ENCODE peak calls at places on chromosomes 4 and X, in ten cellular contexts. U is CD8-positive, alpha-beta T cell; Y is coronary artery; B is esophagus muscularis mucosa; C is transverse colon; M is neural progenitor cell; K is fibroblast of mammary gland; R is HCT116; S is left ventricle myocardium inferior; T is tibial artery. N is an unnamed sample.

GRCh38 chr4:173185832-173186545 is 17.4 kb downstream of the GALNT7 start:
- DNase-seq in U (no peak), Y (no peak), B (no peak), C (no peak), M (no peak), K (peak; percentile 6), R (no peak), S (no peak), T (no peak), N (no peak)

GRCh38 chr4:2333916-2334644 is 72.2 kb upstream of the MXD4 start:
- DNase-seq in U (no peak), Y (no peak), B (peak; percentile 34), C (no peak), M (no peak), K (no peak), R (no peak), S (no peak), T (peak; percentile 51), N (no peak)

GRCh38 chr4:122577808-122578781 is 42.8 kb downstream of the IL21 start:
- DNase-seq in U (peak; percentile 57), Y (no peak), B (no peak), C (peak; percentile 43), M (peak; percentile 57), K (peak; percentile 48), R (peak; percentile 48), S (no peak), T (no peak), N (no peak)

GRCh38 chr4:76435689-76436176 is 704 bp downstream of the SHROOM3 start:
- DNase-seq in U (no peak), Y (no peak), B (no peak), C (no peak), M (peak; percentile 63), K (no peak), R (no peak), S (no peak), T (no peak), N (no peak)

GRCh38 chr4:100379583-100380105 is 138.2 kb downstream of the EMCN start:
- DNase-seq in U (no peak), Y (peak; percentile 65), B (no peak), C (no peak), M (no peak), K (no peak), R (no peak), S (no peak), T (no peak), N (no peak)

GRCh38 chr4:122797405-122798094 is 29.1 kb upstream of the FGF2 start:
- DNase-seq in U (no peak), Y (no peak), B (no peak), C (no peak), M (no peak), K (no peak), R (no peak), S (no peak), T (no peak), N (no peak)

GRCh38 chr4:146029147-146029546 is 90.5 kb upstream of the ZNF827 start:
- DNase-seq in U (no peak), Y (no peak), B (no peak), C (no peak), M (no peak), K (peak; percentile 38), R (no peak), S (no peak), T (no peak), N (no peak)

GRCh38 chr4:123846627-123847026 is 450.0 kb downstream of the SPRY1 start:
- DNase-seq in U (no peak), Y (no peak), B (no peak), C (no peak), M (no peak), K (peak; percentile 45), R (no peak), S (no peak), T (no peak), N (no peak)

GRCh38 chrX:121014826-121015225 is 29.3 kb upstream of the CT47A1 start:
- DNase-seq in U (no peak), Y (no peak), B (no peak), C (no peak), M (no peak), K (no peak), R (no peak), S (no peak), T (no peak), N (no peak)

GRCh38 chr4:108031427-108032083 is 41.9 kb downstream of the HADH start:
- DNase-seq in U (peak; percentile 36), Y (no peak), B (no peak), C (no peak), M (no peak), K (peak; percentile 55), R (no peak), S (no peak), T (no peak), N (no peak)

GRCh38 chrX:149286940-149287349 is 218.2 kb downstream of the IDS start:
- DNase-seq in U (peak; percentile 37), Y (no peak), B (no peak), C (peak; percentile 19), M (peak; percentile 48), K (peak; percentile 54), R (peak; percentile 12), S (no peak), T (no peak), N (no peak)

GRCh38 chr4:114807759-114808404 is 209.3 kb downstream of the UGT8 start:
- DNase-seq in U (peak; percentile 8), Y (no peak), B (no peak), C (no peak), M (peak; percentile 71), K (peak; percentile 28), R (peak; percentile 42), S (no peak), T (no peak), N (peak; percentile 0)

GRCh38 chrX:131816551-131817136 is 206.5 kb upstream of the STK26 start:
- DNase-seq in U (peak; percentile 86), Y (no peak), B (no peak), C (peak; percentile 87), M (no peak), K (peak; percentile 75), R (no peak), S (no peak), T (no peak), N (no peak)

GRCh38 chrX:17521871-17522693 is 147.1 kb downstream of the NHS start:
- DNase-seq in U (no peak), Y (no peak), B (no peak), C (peak; percentile 28), M (peak; percentile 49), K (peak; percentile 61), R (peak; percentile 16), S (peak; percentile 22), T (no peak), N (peak; percentile 36)

GRCh38 chrX:56279869-56280268 is 47.7 kb downstream of the KLF8 start:
- DNase-seq in U (no peak), Y (no peak), B (no peak), C (no peak), M (no peak), K (no peak), R (no peak), S (no peak), T (no peak), N (no peak)

GRCh38 chrX:56284269-56284668 is 52.1 kb downstream of the KLF8 start:
- DNase-seq in U (no peak), Y (no peak), B (no peak), C (no peak), M (no peak), K (no peak), R (no peak), S (no peak), T (no peak), N (no peak)

DNA sequence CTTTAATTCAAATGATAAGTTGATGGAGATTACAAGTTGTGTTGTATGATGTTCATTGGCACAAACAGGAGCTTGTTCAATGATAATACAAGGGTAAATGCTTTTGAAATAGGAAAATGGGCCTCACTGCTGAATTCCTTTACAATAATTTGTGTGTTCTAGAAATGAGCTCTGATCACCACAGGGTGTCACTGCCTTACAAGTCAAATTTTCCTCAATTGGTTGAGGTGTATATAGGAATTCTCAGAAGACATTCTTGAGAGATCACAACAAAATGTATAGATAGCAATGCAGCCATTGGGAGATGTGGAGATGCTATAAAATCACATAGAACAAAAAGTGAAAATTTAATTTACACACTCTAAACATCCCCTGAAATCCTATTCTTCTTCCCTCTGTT is 49.6 kb downstream of the KLF8 start:
- DNase-seq in U (peak; percentile 6), Y (no peak), B (no peak), C (no peak), M (peak; percentile 7), K (peak; percentile 23), R (peak; percentile 3), S (no peak), T (no peak), N (no peak)
- TF ChIP-seq CTCF in U (peak; percentile 43), Y (no peak), B (no peak), C (no peak), M (peak; percentile 30), K (peak; percentile 16), R (peak; percentile 35), S (peak; percentile 27), T (no peak), N (no peak)

DNA sequence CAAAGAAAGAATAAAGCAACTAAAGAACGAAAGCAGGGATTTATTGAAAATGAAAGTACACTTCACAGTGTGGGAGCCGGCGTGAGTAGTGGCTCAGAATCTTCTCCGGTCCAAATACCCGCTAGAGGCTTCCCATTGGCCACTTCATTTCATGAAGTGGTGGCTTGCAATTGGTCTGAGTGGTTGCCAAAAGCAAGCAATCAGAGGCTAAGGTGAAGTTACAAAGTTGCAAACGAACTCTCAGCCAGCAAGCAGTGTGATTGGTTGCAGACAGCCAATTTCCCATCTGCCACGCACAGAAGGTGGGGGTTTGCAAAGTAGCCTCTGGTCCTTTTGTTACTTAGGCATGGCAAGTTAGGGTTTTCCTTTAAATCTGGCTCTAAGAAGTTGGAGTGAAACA is 6.7 kb upstream of the CLOCK start:
- DNase-seq in U (no peak), Y (no peak), B (no peak), C (peak; percentile 38), M (no peak), K (peak; percentile 90), R (no peak), S (no peak), T (no peak), N (peak; percentile 32)
- H3K4me3 ChIP-seq in U (no peak overlapping the region), Y (peak overlapping the region; percentile 56), B (peak overlapping the region; percentile 36), C (no peak overlapping the region), M (no peak overlapping the region), K (peak overlapping the region; percentile 42), R (no peak overlapping the region), S (peak overlapping the region; percentile 45), T (peak overlapping the region; percentile 24), N (peak overlapping the region; percentile 16)

GRCh38 chr4:25786497-25787065 is 76.2 kb downstream of the SEL1L3 start:
- DNase-seq in U (no peak), Y (no peak), B (no peak), C (no peak), M (no peak), K (no peak), R (no peak), S (no peak), T (no peak), N (no peak)
- TF ChIP-seq CTCF in U (no peak), Y (no peak), B (no peak), C (no peak), M (no peak), K (no peak), R (no peak), S (no peak), T (no peak), N (no peak)

DNA sequence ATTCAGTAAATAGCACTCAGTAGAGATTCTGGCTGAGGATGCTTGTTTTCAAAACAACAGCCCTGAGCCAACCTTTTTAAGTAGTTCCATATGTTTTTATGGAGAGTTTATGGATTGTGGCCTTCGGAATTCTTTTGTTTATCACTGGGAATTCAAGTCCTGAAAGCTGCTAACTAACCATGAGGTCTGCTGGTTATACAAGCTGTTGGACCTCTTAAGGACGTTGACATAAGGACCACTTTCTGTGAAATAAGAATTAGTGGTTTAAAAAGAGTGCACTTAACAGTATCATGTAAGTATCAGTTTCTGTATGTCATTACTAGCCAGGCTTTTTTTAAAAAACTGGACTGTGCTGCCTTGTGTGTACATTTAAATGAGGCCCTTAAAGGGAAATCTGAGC is 229.0 kb upstream of the PGRMC2 start:
- DNase-seq in U (no peak), Y (no peak), B (no peak), C (no peak), M (no peak), K (peak; percentile 90), R (no peak), S (no peak), T (no peak), N (peak; percentile 90)
- H3K4me3 ChIP-seq in U (no peak overlapping the region), Y (no peak overlapping the region), B (no peak overlapping the region), C (no peak overlapping the region), M (no peak overlapping the region), K (no peak overlapping the region), R (no peak overlapping the region), S (no peak overlapping the region), T (no peak overlapping the region), N (no peak overlapping the region)

N was measured in HFF-Myc.